ENCODE peak calls at places on chromosomes 5 and 9, in nine cellular contexts. T is choroid plexus epithelial cell, L is AG10803, W is GM06990, J is HFF-Myc, I is kidney, F is thoracic aorta, H is tibial nerve, A is uterus. B is an unnamed sample.

GRCh38 chr9:99172129-99173091 is 49.3 kb downstream of the ALG2 start:
- DNase-seq in T (no peak), L (no peak), W (no peak), J (no peak), I (no peak), F (no peak), H (no peak), A (no peak), B (no peak)

GRCh38 chr9:20506631-20507030 is 115.7 kb downstream of the MLLT3 start:
- DNase-seq in T (no peak), L (no peak), W (no peak), J (no peak), I (no peak), F (no peak), H (no peak), A (no peak), B (no peak)

GRCh38 chr5:55601209-55601618 is 66.5 kb upstream of the PLPP1 start:
- DNase-seq in T (peak; percentile 88), L (peak; percentile 91), W (no peak), J (peak; percentile 82), I (peak; percentile 90), F (peak; percentile 79), H (peak; percentile 79), A (peak; percentile 83), B (peak; percentile 90)

GRCh38 chr9:121637441-121638222 is 13.8 kb upstream of the DAB2IP start:
- DNase-seq in T (no peak), L (peak; percentile 71), W (no peak), J (no peak), I (no peak), F (no peak), H (no peak), A (no peak), B (peak; percentile 17)

GRCh38 chr5:20974423-20974822 is 986.4 kb upstream of the CDH18 start:
- DNase-seq in T (peak; percentile 5), L (no peak), W (no peak), J (no peak), I (no peak), F (no peak), H (no peak), A (no peak), B (peak; percentile 38)

GRCh38 chr5:157571357-157571827 is 4.2 kb downstream of the ADAM19 start:
- DNase-seq in T (peak; percentile 79), L (peak; percentile 44), W (peak; percentile 64), J (no peak), I (no peak), F (no peak), H (no peak), A (no peak), B (peak; percentile 84)

GRCh38 chr9:113399646-113400200 is 1.4 kb downstream of the ALAD start:
- DNase-seq in T (no peak), L (no peak), W (no peak), J (no peak), I (no peak), F (no peak), H (no peak), A (no peak), B (no peak)

GRCh38 chr5:72252574-72253155 is 67.4 kb downstream of the MRPS27 start:
- DNase-seq in T (peak; percentile 47), L (peak; percentile 63), W (no peak), J (no peak), I (no peak), F (no peak), H (no peak), A (no peak), B (no peak)

GRCh38 chr5:172110921-172111873 is 76.8 kb downstream of the STK10 start:
- DNase-seq in T (no peak), L (peak; percentile 81), W (peak; percentile 86), J (no peak), I (peak; percentile 74), F (no peak), H (no peak), A (no peak), B (peak; percentile 50)

GRCh38 chr9:76704601-76705204 is 59.5 kb upstream of the PCA3 start:
- DNase-seq in T (peak; percentile 98), L (peak; percentile 95), W (no peak), J (peak; percentile 65), I (no peak), F (no peak), H (no peak), A (no peak), B (peak; percentile 89)

GRCh38 chr9:98974106-98974505 is 30.4 kb downstream of the COL15A1 start:
- DNase-seq in T (no peak), L (no peak), W (no peak), J (no peak), I (no peak), F (no peak), H (no peak), A (no peak), B (no peak)

GRCh38 chr9:134872482-134873231 is 8.0 kb upstream of the FCN2 start:
- DNase-seq in T (no peak), L (no peak), W (no peak), J (no peak), I (peak; percentile 35), F (no peak), H (no peak), A (no peak), B (no peak)

GRCh38 chr9:87336407-87336806 is 161.3 kb upstream of the DAPK1 start:
- DNase-seq in T (peak; percentile 45), L (peak; percentile 50), W (no peak), J (no peak), I (no peak), F (no peak), H (no peak), A (no peak), B (no peak)

GRCh38 chr5:15992918-15993317 is 186.7 kb downstream of the MARCHF11 start:
- DNase-seq in T (peak; percentile 60), L (peak; percentile 35), W (no peak), J (no peak), I (no peak), F (no peak), H (no peak), A (no peak), B (peak; percentile 71)

GRCh38 chr5:107937198-107937597 is 266.5 kb upstream of the EFNA5 start:
- DNase-seq in T (no peak), L (no peak), W (no peak), J (no peak), I (no peak), F (no peak), H (no peak), A (no peak), B (no peak)

GRCh38 chr5:119179857-119180641 is 109.2 kb downstream of the DMXL1 start:
- DNase-seq in T (peak; percentile 53), L (no peak), W (no peak), J (peak; percentile 12), I (no peak), F (no peak), H (no peak), A (no peak), B (peak; percentile 24)

GRCh38 chr5:76363385-76364261 is 39.5 kb upstream of the IQGAP2 start:
- DNase-seq in T (no peak), L (no peak), W (no peak), J (no peak), I (no peak), F (no peak), H (peak; percentile 8), A (no peak), B (no peak)

GRCh38 chr5:76365558-76365957 is 37.5 kb upstream of the IQGAP2 start:
- DNase-seq in T (no peak), L (no peak), W (no peak), J (no peak), I (no peak), F (no peak), H (no peak), A (no peak), B (no peak)

GRCh38 chr5:76368941-76369340 is 34.1 kb upstream of the IQGAP2 start:
- DNase-seq in T (no peak), L (no peak), W (no peak), J (no peak), I (no peak), F (no peak), H (no peak), A (no peak), B (no peak)

GRCh38 chr5:76371955-76372319 is 31.1 kb upstream of the IQGAP2 start:
- DNase-seq in T (peak; percentile 16), L (no peak), W (no peak), J (no peak), I (no peak), F (no peak), H (no peak), A (no peak), B (no peak)

GRCh38 chr5:76367623-76368366 is 35.3 kb upstream of the IQGAP2 start:
- DNase-seq in T (peak; percentile 16), L (no peak), W (peak; percentile 20), J (no peak), I (no peak), F (no peak), H (no peak), A (no peak), B (no peak)
- H3K4me3 ChIP-seq in T (no peak overlapping the region), L (no peak overlapping the region), W (no peak overlapping the region), J (no peak overlapping the region), I (no peak overlapping the region), F (no peak overlapping the region), H (no peak overlapping the region), A (no peak overlapping the region), B (no peak overlapping the region)

DNA sequence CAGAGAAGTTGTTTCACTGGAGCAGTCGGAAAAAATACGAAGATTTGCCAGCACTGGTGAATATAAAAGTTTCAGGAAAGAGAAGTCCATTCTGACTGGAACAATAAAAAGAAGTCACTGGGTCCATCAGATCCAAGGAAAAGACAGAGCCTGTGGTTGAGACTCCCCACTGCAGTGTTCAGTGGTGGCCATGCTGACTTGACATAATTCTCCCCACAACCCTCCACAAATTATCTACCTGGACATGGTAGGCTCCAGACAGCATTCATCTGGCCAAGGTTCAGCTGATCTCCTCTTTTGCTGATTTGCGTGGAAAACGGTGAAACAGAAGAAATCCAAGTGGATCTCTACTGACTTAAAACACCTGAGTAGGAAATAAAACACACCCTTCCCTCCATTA is 8.0 kb downstream of the THBS4 start:
- DNase-seq in T (no peak), L (no peak), W (no peak), J (no peak), I (no peak), F (no peak), H (no peak), A (no peak), B (no peak)
- TF ChIP-seq CTCF in T (no peak), L (no peak), W (no peak), J (no peak), I (no peak), F (no peak), H (no peak), A (no peak), B (no peak)

DNA sequence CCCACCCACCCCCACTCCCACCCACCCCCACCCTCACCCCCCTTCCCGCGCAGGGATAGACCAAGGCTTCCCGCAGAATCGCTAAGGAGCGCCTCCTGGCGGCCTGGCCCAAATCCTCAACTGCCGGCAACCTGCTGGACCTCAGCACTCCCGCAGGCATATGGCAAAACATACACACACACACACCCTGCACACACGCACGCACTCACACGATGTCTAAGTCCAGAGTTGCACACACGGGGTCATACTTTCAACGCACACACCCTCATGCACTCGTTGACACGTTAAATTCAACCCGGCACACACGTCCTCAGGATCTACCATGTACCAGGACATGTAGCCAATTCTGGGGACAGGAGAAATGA is 1.7 kb downstream of the CPLX2 start:
- DNase-seq in T (peak; percentile 4), L (no peak), W (no peak), J (no peak), I (no peak), F (no peak), H (no peak), A (no peak), B (no peak)
- H3K4me3 ChIP-seq in T (no peak overlapping the region), L (no peak overlapping the region), W (no peak overlapping the region), J (no peak overlapping the region), I (no peak overlapping the region), F (no peak overlapping the region), H (no peak overlapping the region), A (no peak overlapping the region), B (no peak overlapping the region)

GRCh38 chr5:67338416-67338815 is 141.8 kb upstream of the CD180 start:
- DNase-seq in T (peak; percentile 28), L (peak; percentile 59), W (no peak), J (peak; percentile 30), I (no peak), F (no peak), H (no peak), A (no peak), B (no peak)
- TF ChIP-seq CTCF in T (no peak), L (no peak), W (no peak), J (no peak), I (no peak), F (no peak), H (no peak), A (no peak), B (no peak)